ENCODE peak calls at places on chromosome 1, in nine cellular contexts. I is IMR-90; B is AG04450; S is fibroblast of lung; Z is CD8-positive, alpha-beta T cell; O is ascending aorta; E is SK-N-MC; N is choroid plexus epithelial cell; A is heart left ventricle. T is an unnamed sample.

GRCh38 chr1:99306644-99307043 is 42.4 kb downstream of the PLPPR4 start:
- DNase-seq in I (no peak), S (no peak), Z (no peak), E (no peak), A (no peak), B (no peak), N (no peak), O (no peak), T (no peak)

GRCh38 chr1:243428617-243429342 is 172.9 kb downstream of the SDCCAG8 start:
- DNase-seq in S (no peak), N (no peak), I (no peak), B (no peak), E (no peak), Z (no peak), A (no peak), O (no peak), T (no peak)

GRCh38 chr1:92509619-92510018 is 22.9 kb upstream of the GFI1 start:
- DNase-seq in I (no peak), B (no peak), O (no peak), Z (no peak), A (no peak), E (no peak), N (no peak), S (no peak), T (no peak)

GRCh38 chr1:173867141-173867752 is 542 bp downstream of the GAS5 start:
- DNase-seq in N (peak), O (no peak), E (no peak), B (no peak), Z (no peak), I (no peak), S (no peak), A (no peak), T (no peak)

GRCh38 chr1:22428672-22429071 is 23.0 kb upstream of the ZBTB40 start:
- DNase-seq in O (no peak), Z (no peak), A (no peak), I (peak), B (no peak), S (peak), E (no peak), N (peak), T (no peak)

GRCh38 chr1:22349302-22350043 is 102.2 kb upstream of the ZBTB40 start:
- DNase-seq in S (no peak), E (no peak), O (no peak), B (no peak), A (no peak), Z (no peak), N (no peak), I (no peak), T (no peak)

GRCh38 chr1:175679931-175680652 is 63.3 kb downstream of the TNR start:
- DNase-seq in S (no peak), B (no peak), A (no peak), I (no peak), O (no peak), Z (no peak), E (no peak), N (no peak), T (no peak)

GRCh38 chr1:248174521-248174920 is at the start of gene OR2M2:
- DNase-seq in E (no peak), A (no peak), N (no peak), B (no peak), O (no peak), S (no peak), Z (no peak), I (no peak), T (no peak)

GRCh38 chr1:112666917-112667316 is 7.5 kb upstream of the MOV10 start:
- DNase-seq in B (no peak), A (no peak), E (no peak), I (no peak), O (no peak), N (no peak), S (no peak), Z (no peak), T (no peak)

GRCh38 chr1:91754348-91754747 is 131.6 kb downstream of the TGFBR3 start:
- DNase-seq in Z (no peak), A (no peak), I (peak), E (no peak), S (peak), N (peak), B (no peak), O (no peak), T (no peak)

GRCh38 chr1:87208936-87209335 is 119.7 kb upstream of the LMO4 start:
- DNase-seq in E (no peak), S (no peak), I (no peak), Z (no peak), O (no peak), B (no peak), N (no peak), A (no peak), T (no peak)

GRCh38 chr1:116489231-116489697 is 81.6 kb downstream of the CD58 start:
- DNase-seq in E (no peak), A (no peak), N (no peak), B (no peak), S (peak), I (peak), Z (no peak), O (no peak), T (no peak)

GRCh38 chr1:169340882-169341281 is 26.7 kb downstream of the NME7 start:
- DNase-seq in B (no peak), E (no peak), S (no peak), O (no peak), Z (no peak), I (no peak), N (no peak), A (no peak), T (no peak)

GRCh38 chr1:53825306-53825705 is 12.8 kb downstream of the NDC1 start:
- DNase-seq in S (no peak), Z (no peak), B (no peak), O (no peak), A (no peak), E (no peak), N (no peak), I (no peak), T (no peak)

GRCh38 chr1:149844650-149845255 is 54.6 kb upstream of the BOLA1 start:
- DNase-seq in N (no peak), Z (no peak), O (no peak), I (no peak), A (no peak), E (no peak), B (no peak), S (no peak), T (no peak)
- H3K4me3 ChIP-seq in N (peak), Z (peak), O (peak), I (peak), A (no peak), E (peak), B (peak), S (no peak), T (peak)

GRCh38 chr1:10032287-10032589 is 520 bp upstream of the UBE4B start:
- DNase-seq in I (no peak), Z (no peak), A (no peak), B (no peak), S (no peak), E (no peak), N (no peak), O (no peak), T (no peak)

GRCh38 chr1:10032590-10033358 is at the start of gene UBE4B:
- DNase-seq in A (peak), I (peak), S (peak), O (peak), E (peak), N (peak), Z (peak), B (peak), T (peak)

GRCh38 chr1:10033359-10033845 is 644 bp downstream of the UBE4B start:
- DNase-seq in A (no peak), B (no peak), I (peak), S (peak), Z (no peak), E (no peak), N (peak), O (no peak), T (no peak)

GRCh38 chr1:10027027-10027426 is 5.7 kb upstream of the UBE4B start:
- DNase-seq in I (no peak), B (no peak), Z (no peak), N (no peak), A (no peak), O (no peak), E (no peak), S (no peak), T (no peak)

DNA sequence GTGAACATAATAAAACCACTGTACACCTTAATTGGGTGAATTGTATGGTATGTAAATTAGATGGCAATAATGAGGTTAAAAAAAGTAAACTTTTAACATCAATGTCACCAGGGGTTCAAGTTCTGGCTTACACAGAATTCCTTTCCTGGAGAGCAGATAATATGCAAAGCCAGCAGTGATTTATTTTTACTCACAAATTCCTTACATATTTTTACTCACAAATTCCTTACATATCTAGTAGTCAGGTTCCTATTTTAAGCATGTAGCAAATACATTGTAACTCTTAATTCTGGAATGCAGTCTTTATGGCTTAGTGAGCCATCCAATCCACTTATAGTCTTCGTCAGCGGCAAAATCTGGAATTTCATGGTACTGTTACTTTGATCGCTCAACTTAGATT is 1.3 kb upstream of the UBE4B start:
- DNase-seq in I (peak), S (peak), E (no peak), A (no peak), N (peak), O (no peak), Z (no peak), B (no peak), T (no peak)
- H3K4me3 ChIP-seq in I (no peak), S (no peak), E (peak), A (no peak), N (no peak), O (no peak), Z (no peak), B (no peak), T (no peak)

GRCh38 chr1:202182040-202182877 is 11.3 kb upstream of the LGR6 start:
- DNase-seq in A (no peak), N (no peak), E (no peak), O (no peak), S (no peak), Z (no peak), I (no peak), B (no peak), T (no peak)

GRCh38 chr1:202181586-202181985 is 12.0 kb upstream of the LGR6 start:
- DNase-seq in A (no peak), I (no peak), S (no peak), B (no peak), O (no peak), N (no peak), E (no peak), Z (no peak), T (no peak)

GRCh38 chr1:202176949-202177927 is 16.4 kb upstream of the LGR6 start:
- DNase-seq in Z (no peak), A (no peak), I (no peak), B (no peak), N (no peak), O (no peak), S (no peak), E (no peak), T (no peak)

GRCh38 chr1:202184750-202185460 is 8.7 kb upstream of the LGR6 start:
- DNase-seq in Z (peak), I (peak), O (no peak), N (peak), B (peak), A (peak), E (peak), S (peak), T (peak)

GRCh38 chr1:202179828-202180750 is 13.5 kb upstream of the LGR6 start:
- DNase-seq in I (no peak), O (no peak), S (no peak), A (no peak), B (no peak), N (no peak), E (no peak), Z (no peak), T (no peak)
- H3K4me3 ChIP-seq in I (no peak), O (no peak), S (no peak), A (no peak), B (no peak), N (no peak), E (no peak), Z (no peak), T (no peak)

GRCh38 chr1:232538224-232538942 is 91.5 kb downstream of the SIPA1L2 start:
- DNase-seq in O (no peak), Z (no peak), E (no peak), I (peak), S (peak), N (peak), A (no peak), B (no peak), T (no peak)
- H3K4me3 ChIP-seq in O (no peak), Z (no peak), E (no peak), I (no peak), S (no peak), N (no peak), A (no peak), B (no peak), T (no peak)

GRCh38 chr1:200627548-200628222 is 7.1 kb upstream of the KIF14 start:
- DNase-seq in I (no peak), O (no peak), B (no peak), N (no peak), S (no peak), Z (no peak), A (no peak), E (no peak), T (no peak)
- H3K4me3 ChIP-seq in I (no peak), O (no peak), B (no peak), N (no peak), S (no peak), Z (no peak), A (no peak), E (no peak), T (no peak)